ENCODE peak calls at places on chromosomes 13 and 19, in ten cellular contexts. One of them, this sample, is unnamed.

GRCh38 chr19:11507370-11508078 is 1.9 kb upstream of the ZNF653 start:
- DNase-seq in mesendoderm: no peak
- DNase-seq in left colon: no peak
- DNase-seq in lower leg skin: no peak
- DNase-seq in amniotic stem cell: no peak
- DNase-seq in mammary epithelial cell: no peak
- DNase-seq in left ventricle myocardium inferior: no peak
- DNase-seq in foreskin fibroblast: no peak
- DNase-seq in hippocampal formation: no peak
- DNase-seq in kidney tubule cell: no peak
- DNase-seq in this sample: no peak

GRCh38 chr19:57269515-57270250 is 10.6 kb upstream of the ZNF460 start:
- DNase-seq in mesendoderm: no peak
- DNase-seq in left colon: no peak
- DNase-seq in lower leg skin: no peak
- DNase-seq in amniotic stem cell: peak
- DNase-seq in mammary epithelial cell: peak
- DNase-seq in left ventricle myocardium inferior: no peak
- DNase-seq in foreskin fibroblast: peak
- DNase-seq in hippocampal formation: no peak
- DNase-seq in kidney tubule cell: peak
- DNase-seq in this sample: no peak

GRCh38 chr19:48370955-48371354 is 6.8 kb downstream of the SYNGR4 start:
- DNase-seq in mesendoderm: no peak
- DNase-seq in left colon: no peak
- DNase-seq in lower leg skin: no peak
- DNase-seq in amniotic stem cell: no peak
- DNase-seq in mammary epithelial cell: no peak
- DNase-seq in left ventricle myocardium inferior: no peak
- DNase-seq in foreskin fibroblast: no peak
- DNase-seq in hippocampal formation: no peak
- DNase-seq in kidney tubule cell: no peak
- DNase-seq in this sample: no peak

GRCh38 chr19:44961821-44962220 is 6.6 kb downstream of the CLPTM1 start:
- DNase-seq in mesendoderm: no peak
- DNase-seq in left colon: no peak
- DNase-seq in lower leg skin: no peak
- DNase-seq in amniotic stem cell: no peak
- DNase-seq in mammary epithelial cell: no peak
- DNase-seq in left ventricle myocardium inferior: no peak
- DNase-seq in foreskin fibroblast: no peak
- DNase-seq in hippocampal formation: no peak
- DNase-seq in kidney tubule cell: no peak
- DNase-seq in this sample: no peak

GRCh38 chr19:40974633-40975037 is 16.4 kb upstream of the CYP2B6 start:
- DNase-seq in mesendoderm: peak
- DNase-seq in left colon: peak
- DNase-seq in lower leg skin: peak
- DNase-seq in amniotic stem cell: peak
- DNase-seq in mammary epithelial cell: peak
- DNase-seq in left ventricle myocardium inferior: peak
- DNase-seq in foreskin fibroblast: peak
- DNase-seq in hippocampal formation: peak
- DNase-seq in kidney tubule cell: peak
- DNase-seq in this sample: peak

GRCh38 chr13:66634384-66634783 is 595.8 kb downstream of the PCDH9 start:
- DNase-seq in mesendoderm: no peak
- DNase-seq in left colon: no peak
- DNase-seq in lower leg skin: no peak
- DNase-seq in amniotic stem cell: no peak
- DNase-seq in mammary epithelial cell: no peak
- DNase-seq in left ventricle myocardium inferior: no peak
- DNase-seq in foreskin fibroblast: peak
- DNase-seq in hippocampal formation: no peak
- DNase-seq in kidney tubule cell: peak
- DNase-seq in this sample: no peak

GRCh38 chr13:33775339-33776108 is 42.4 kb upstream of the RFC3 start:
- DNase-seq in mesendoderm: peak
- DNase-seq in left colon: no peak
- DNase-seq in lower leg skin: no peak
- DNase-seq in amniotic stem cell: no peak
- DNase-seq in mammary epithelial cell: no peak
- DNase-seq in left ventricle myocardium inferior: no peak
- DNase-seq in foreskin fibroblast: no peak
- DNase-seq in hippocampal formation: no peak
- DNase-seq in kidney tubule cell: no peak
- DNase-seq in this sample: no peak

GRCh38 chr13:68025604-68026003 is 795.5 kb upstream of the PCDH9 start:
- DNase-seq in mesendoderm: no peak
- DNase-seq in left colon: no peak
- DNase-seq in lower leg skin: no peak
- DNase-seq in amniotic stem cell: no peak
- DNase-seq in mammary epithelial cell: no peak
- DNase-seq in left ventricle myocardium inferior: no peak
- DNase-seq in foreskin fibroblast: no peak
- DNase-seq in hippocampal formation: no peak
- DNase-seq in kidney tubule cell: no peak
- DNase-seq in this sample: no peak

GRCh38 chr19:19372656-19373416 is 32.6 kb upstream of the GATAD2A start:
- DNase-seq in mesendoderm: peak
- DNase-seq in left colon: peak
- DNase-seq in lower leg skin: no peak
- DNase-seq in amniotic stem cell: no peak
- DNase-seq in mammary epithelial cell: no peak
- DNase-seq in left ventricle myocardium inferior: peak
- DNase-seq in foreskin fibroblast: peak
- DNase-seq in hippocampal formation: no peak
- DNase-seq in kidney tubule cell: peak
- DNase-seq in this sample: peak

GRCh38 chr13:110920038-110920437 is 5.2 kb upstream of the ANKRD10 start:
- DNase-seq in mesendoderm: no peak
- DNase-seq in left colon: no peak
- DNase-seq in lower leg skin: no peak
- DNase-seq in amniotic stem cell: no peak
- DNase-seq in mammary epithelial cell: no peak
- DNase-seq in left ventricle myocardium inferior: peak
- DNase-seq in foreskin fibroblast: no peak
- DNase-seq in hippocampal formation: no peak
- DNase-seq in kidney tubule cell: peak
- DNase-seq in this sample: no peak

GRCh38 chr13:76886005-76886291 is 257 bp downstream of the KCTD12 start:
- DNase-seq in mesendoderm: no peak
- DNase-seq in left colon: peak
- DNase-seq in lower leg skin: no peak
- DNase-seq in amniotic stem cell: no peak
- DNase-seq in mammary epithelial cell: no peak
- DNase-seq in left ventricle myocardium inferior: no peak
- DNase-seq in foreskin fibroblast: no peak
- DNase-seq in hippocampal formation: peak
- DNase-seq in kidney tubule cell: no peak
- DNase-seq in this sample: no peak

GRCh38 chr13:98741741-98742435 is 10.6 kb downstream of the SLC15A1 start:
- DNase-seq in mesendoderm: no peak
- DNase-seq in left colon: no peak
- DNase-seq in lower leg skin: peak
- DNase-seq in amniotic stem cell: no peak
- DNase-seq in mammary epithelial cell: no peak
- DNase-seq in left ventricle myocardium inferior: no peak
- DNase-seq in foreskin fibroblast: no peak
- DNase-seq in hippocampal formation: no peak
- DNase-seq in kidney tubule cell: no peak
- DNase-seq in this sample: no peak

GRCh38 chr19:23365222-23365621 is 30.0 kb downstream of the ZNF91 start:
- DNase-seq in mesendoderm: no peak
- DNase-seq in left colon: no peak
- DNase-seq in lower leg skin: no peak
- DNase-seq in amniotic stem cell: no peak
- DNase-seq in mammary epithelial cell: peak
- DNase-seq in left ventricle myocardium inferior: no peak
- DNase-seq in foreskin fibroblast: no peak
- DNase-seq in hippocampal formation: no peak
- DNase-seq in kidney tubule cell: no peak
- DNase-seq in this sample: no peak

GRCh38 chr19:2194513-2195078 is 30.9 kb downstream of the DOT1L start:
- DNase-seq in mesendoderm: no peak
- DNase-seq in left colon: no peak
- DNase-seq in lower leg skin: no peak
- DNase-seq in amniotic stem cell: no peak
- DNase-seq in mammary epithelial cell: no peak
- DNase-seq in left ventricle myocardium inferior: no peak
- DNase-seq in foreskin fibroblast: no peak
- DNase-seq in hippocampal formation: no peak
- DNase-seq in kidney tubule cell: no peak
- DNase-seq in this sample: no peak

GRCh38 chr13:31008400-31009115 is 76.1 kb downstream of the TEX26 start:
- DNase-seq in mesendoderm: no peak
- DNase-seq in left colon: no peak
- DNase-seq in lower leg skin: no peak
- DNase-seq in amniotic stem cell: no peak
- DNase-seq in mammary epithelial cell: peak
- DNase-seq in left ventricle myocardium inferior: no peak
- DNase-seq in foreskin fibroblast: no peak
- DNase-seq in hippocampal formation: no peak
- DNase-seq in kidney tubule cell: peak
- DNase-seq in this sample: no peak

GRCh38 chr13:94050039-94050438 is 429.4 kb downstream of the DCT start:
- DNase-seq in mesendoderm: no peak
- DNase-seq in left colon: no peak
- DNase-seq in lower leg skin: no peak
- DNase-seq in amniotic stem cell: no peak
- DNase-seq in mammary epithelial cell: no peak
- DNase-seq in left ventricle myocardium inferior: no peak
- DNase-seq in foreskin fibroblast: no peak
- DNase-seq in hippocampal formation: no peak
- DNase-seq in kidney tubule cell: no peak
- DNase-seq in this sample: no peak

GRCh38 chr19:45667620-45668341 is at the start of gene GIPR:
- DNase-seq in mesendoderm: peak
- DNase-seq in left colon: peak
- DNase-seq in lower leg skin: peak
- DNase-seq in amniotic stem cell: no peak
- DNase-seq in mammary epithelial cell: peak
- DNase-seq in left ventricle myocardium inferior: peak
- DNase-seq in foreskin fibroblast: no peak
- DNase-seq in hippocampal formation: peak
- DNase-seq in kidney tubule cell: peak
- DNase-seq in this sample: no peak

GRCh38 chr13:80144493-80144892 is 196.4 kb downstream of the SPRY2 start:
- DNase-seq in mesendoderm: no peak
- DNase-seq in left colon: no peak
- DNase-seq in lower leg skin: no peak
- DNase-seq in amniotic stem cell: no peak
- DNase-seq in mammary epithelial cell: no peak
- DNase-seq in left ventricle myocardium inferior: no peak
- DNase-seq in foreskin fibroblast: no peak
- DNase-seq in hippocampal formation: no peak
- DNase-seq in kidney tubule cell: no peak
- DNase-seq in this sample: no peak

GRCh38 chr13:71828564-71828963 is 38.4 kb downstream of the DACH1 start:
- DNase-seq in mesendoderm: no peak
- DNase-seq in left colon: no peak
- DNase-seq in lower leg skin: no peak
- DNase-seq in amniotic stem cell: no peak
- DNase-seq in mammary epithelial cell: no peak
- DNase-seq in left ventricle myocardium inferior: no peak
- DNase-seq in foreskin fibroblast: no peak
- DNase-seq in hippocampal formation: no peak
- DNase-seq in kidney tubule cell: no peak
- DNase-seq in this sample: peak

GRCh38 chr13:50209646-50210045 is 194.4 kb downstream of the KCNRG start:
- DNase-seq in mesendoderm: no peak
- DNase-seq in left colon: no peak
- DNase-seq in lower leg skin: no peak
- DNase-seq in amniotic stem cell: no peak
- DNase-seq in mammary epithelial cell: no peak
- DNase-seq in left ventricle myocardium inferior: no peak
- DNase-seq in foreskin fibroblast: no peak
- DNase-seq in hippocampal formation: no peak
- DNase-seq in kidney tubule cell: no peak
- DNase-seq in this sample: no peak

GRCh38 chr19:40633207-40633606 is 32.0 kb downstream of the LTBP4 start:
- DNase-seq in mesendoderm: no peak
- DNase-seq in left colon: no peak
- DNase-seq in lower leg skin: no peak
- DNase-seq in amniotic stem cell: peak
- DNase-seq in mammary epithelial cell: no peak
- DNase-seq in left ventricle myocardium inferior: no peak
- DNase-seq in foreskin fibroblast: peak
- DNase-seq in hippocampal formation: no peak
- DNase-seq in kidney tubule cell: peak
- DNase-seq in this sample: no peak

GRCh38 chr19:40467007-40467565 is 285 bp downstream of the SPTBN4 start:
- DNase-seq in mesendoderm: no peak
- DNase-seq in left colon: no peak
- DNase-seq in lower leg skin: no peak
- DNase-seq in amniotic stem cell: no peak
- DNase-seq in mammary epithelial cell: no peak
- DNase-seq in left ventricle myocardium inferior: no peak
- DNase-seq in foreskin fibroblast: no peak
- DNase-seq in hippocampal formation: peak
- DNase-seq in kidney tubule cell: no peak
- DNase-seq in this sample: no peak

GRCh38 chr13:25753976-25754375 is 297.8 kb downstream of the SHISA2 start:
- DNase-seq in mesendoderm: no peak
- DNase-seq in left colon: no peak
- DNase-seq in lower leg skin: no peak
- DNase-seq in amniotic stem cell: no peak
- DNase-seq in mammary epithelial cell: no peak
- DNase-seq in left ventricle myocardium inferior: no peak
- DNase-seq in foreskin fibroblast: no peak
- DNase-seq in hippocampal formation: no peak
- DNase-seq in kidney tubule cell: no peak
- DNase-seq in this sample: no peak

GRCh38 chr13:86445584-86446140 is 646.4 kb upstream of the SLITRK6 start:
- DNase-seq in mesendoderm: no peak
- DNase-seq in left colon: no peak
- DNase-seq in lower leg skin: no peak
- DNase-seq in amniotic stem cell: no peak
- DNase-seq in mammary epithelial cell: no peak
- DNase-seq in left ventricle myocardium inferior: no peak
- DNase-seq in foreskin fibroblast: no peak
- DNase-seq in hippocampal formation: no peak
- DNase-seq in kidney tubule cell: no peak
- DNase-seq in this sample: no peak

GRCh38 chr19:10339380-10339960 is at the start of gene ICAM3:
- DNase-seq in mesendoderm: no peak
- DNase-seq in left colon: no peak
- DNase-seq in lower leg skin: no peak
- DNase-seq in amniotic stem cell: no peak
- DNase-seq in mammary epithelial cell: no peak
- DNase-seq in left ventricle myocardium inferior: peak
- DNase-seq in foreskin fibroblast: no peak
- DNase-seq in hippocampal formation: no peak
- DNase-seq in kidney tubule cell: no peak
- DNase-seq in this sample: peak